ENCODE peak calls at places on chromosomes 13 and 19, in seven cellular contexts. U, G, P, H, N, Z and X are unnamed samples.

GRCh38 chr19:11169896-11170678 is 14.5 kb upstream of the SPC24 start:
- DNase-seq in G (no peak), Z (no peak), N (no peak), P (no peak), U (no peak), H (no peak), X (no peak)

GRCh38 chr13:73667756-73668155 is 466.4 kb downstream of the KLF12 start:
- DNase-seq in H (no peak), G (no peak), Z (no peak), U (no peak), P (no peak), N (no peak), X (no peak)

GRCh38 chr13:50128406-50129048 is 113.3 kb downstream of the KCNRG start:
- DNase-seq in P (no peak), U (no peak), H (no peak), G (no peak), Z (no peak), N (peak), X (no peak)

GRCh38 chr19:33469171-33470039 is 52.2 kb downstream of the PEPD start:
- DNase-seq in H (no peak), G (no peak), Z (peak), P (peak), N (no peak), U (no peak), X (no peak)

GRCh38 chr13:60788156-60788829 is 391.3 kb downstream of the TDRD3 start:
- DNase-seq in H (no peak), U (no peak), P (no peak), G (no peak), Z (no peak), N (no peak), X (no peak)

GRCh38 chr13:21800847-21801616 is 130.2 kb downstream of the FGF9 start:
- DNase-seq in U (no peak), P (no peak), Z (no peak), G (peak), N (peak), H (no peak), X (no peak)

GRCh38 chr19:51799311-51799997 is 4.5 kb downstream of the FPR3 start:
- DNase-seq in H (peak), P (no peak), Z (peak), G (no peak), U (peak), N (no peak), X (no peak)

GRCh38 chr13:21061077-21061945 is at the start of gene LATS2:
- DNase-seq in H (peak), Z (peak), U (peak), P (peak), G (peak), N (peak), X (peak)

GRCh38 chr13:97548138-97548537 is 114.2 kb downstream of the RAP2A start:
- DNase-seq in N (no peak), H (no peak), Z (no peak), P (no peak), G (no peak), U (no peak), X (no peak)

GRCh38 chr19:30812099-30812684 is 440.0 kb downstream of the ZNF536 start:
- DNase-seq in G (no peak), Z (no peak), H (no peak), N (no peak), P (no peak), U (no peak), X (no peak)

GRCh38 chr19:56341948-56342347 is 27.3 kb upstream of the ZSCAN5A start:
- DNase-seq in N (peak), H (no peak), P (no peak), G (no peak), Z (no peak), U (no peak), X (no peak)

GRCh38 chr19:53237114-53237777 is 17.4 kb downstream of the ZNF677 start:
- DNase-seq in N (no peak), G (no peak), Z (no peak), H (no peak), U (no peak), P (no peak), X (no peak)

GRCh38 chr19:12092065-12092867 is 27.7 kb downstream of the ZNF844 start:
- DNase-seq in U (peak), G (peak), P (peak), H (peak), N (peak), Z (peak), X (no peak)